ENCODE peak calls at places on chromosomes 1 and 21, in six cellular contexts. E is fibroblast of the aortic adventitia, I is A549, W is ovary, J is HFFc6, A is brain microvascular endothelial cell. T is an unnamed sample.

GRCh38 chr1:223144431-223144830 is 1.4 kb upstream of the TLR5 start:
- DNase-seq in E (no peak), I (no peak), W (no peak), J (no peak), A (no peak), T (no peak)

GRCh38 chr1:110017792-110018191 is 16.6 kb upstream of the STRIP1 start:
- DNase-seq in E (no peak), I (no peak), W (no peak), J (no peak), A (no peak), T (no peak)

GRCh38 chr1:15323351-15323988 is 76.4 kb downstream of the FHAD1 start:
- DNase-seq in E (peak; percentile 84), I (peak; percentile 46), W (peak; percentile 87), J (peak; percentile 62), A (peak; percentile 74), T (peak; percentile 82)

GRCh38 chr1:7366955-7367665 is 404.0 kb upstream of the VAMP3 start:
- DNase-seq in E (no peak), I (no peak), W (no peak), J (no peak), A (no peak), T (no peak)

GRCh38 chr21:41726970-41727783 is 39.7 kb downstream of the RIPK4 start:
- DNase-seq in E (peak; percentile 63), I (peak; percentile 35), W (no peak), J (peak; percentile 26), A (peak; percentile 61), T (no peak)

GRCh38 chr1:244422174-244422573 is 29.5 kb downstream of the ADSS2 start:
- DNase-seq in E (no peak), I (no peak), W (no peak), J (no peak), A (no peak), T (no peak)

GRCh38 chr1:222617367-222617951 is 438 bp upstream of the MIA3 start:
- DNase-seq in E (peak; percentile 98), I (peak; percentile 77), W (peak; percentile 97), J (peak; percentile 97), A (peak; percentile 94), T (peak; percentile 98)

GRCh38 chr1:182555493-182555892 is 33.6 kb downstream of the RNASEL start:
- DNase-seq in E (no peak), I (no peak), W (no peak), J (no peak), A (no peak), T (no peak)

GRCh38 chr1:185585770-185586169 is 148.4 kb upstream of the HMCN1 start:
- DNase-seq in E (no peak), I (peak; percentile 44), W (no peak), J (no peak), A (no peak), T (no peak)

GRCh38 chr1:108829498-108829916 is 27.4 kb downstream of the AKNAD1 start:
- DNase-seq in E (no peak), I (no peak), W (no peak), J (peak; percentile 51), A (peak; percentile 35), T (no peak)

GRCh38 chr1:29240400-29240837 is 4.1 kb downstream of the PTPRU start:
- DNase-seq in E (peak; percentile 31), I (no peak), W (no peak), J (no peak), A (no peak), T (no peak)

GRCh38 chr1:101216623-101217022 is 20.2 kb upstream of the S1PR1 start:
- DNase-seq in E (no peak), I (no peak), W (no peak), J (no peak), A (no peak), T (no peak)

GRCh38 chr1:53715478-53715877 is 23.5 kb downstream of the GLIS1 start:
- DNase-seq in E (no peak), I (no peak), W (no peak), J (peak; percentile 14), A (peak; percentile 32), T (peak; percentile 24)

GRCh38 chr21:42786884-42787283 is 92.5 kb downstream of the WDR4 start:
- DNase-seq in E (no peak), I (no peak), W (no peak), J (no peak), A (no peak), T (no peak)

GRCh38 chr1:239858058-239858457 is 233.6 kb upstream of the FMN2 start:
- DNase-seq in E (no peak), I (peak; percentile 7), W (no peak), J (peak; percentile 19), A (no peak), T (no peak)

GRCh38 chr1:187696092-187696491 is 867.3 kb downstream of the PLA2G4A start:
- DNase-seq in E (no peak), I (no peak), W (no peak), J (no peak), A (no peak), T (no peak)

GRCh38 chr1:234913771-234914170 is 214.9 kb downstream of the TOMM20 start:
- DNase-seq in E (no peak), I (no peak), W (no peak), J (no peak), A (no peak), T (no peak)

GRCh38 chr1:32246888-32247273 is at the start of gene FAM167B:
- DNase-seq in E (peak; percentile 96), I (no peak), W (no peak), J (peak; percentile 70), A (no peak), T (peak; percentile 64)

GRCh38 chr21:46161800-46162592 is 6.6 kb upstream of the FTCD start:
- DNase-seq in E (no peak), I (no peak), W (peak; percentile 39), J (no peak), A (no peak), T (no peak)

GRCh38 chr1:26161408-26162219 is 2.7 kb downstream of the FAM110D start:
- DNase-seq in E (peak; percentile 30), I (peak; percentile 26), W (peak; percentile 71), J (no peak), A (no peak), T (peak; percentile 59)

GRCh38 chr1:24374891-24375786 is 38.4 kb downstream of the STPG1 start:
- DNase-seq in E (no peak), I (no peak), W (no peak), J (no peak), A (no peak), T (no peak)

GRCh38 chr1:24369199-24369598 is 44.4 kb downstream of the STPG1 start:
- DNase-seq in E (peak; percentile 77), I (no peak), W (no peak), J (no peak), A (no peak), T (no peak)

GRCh38 chr1:24369801-24370200 is 43.8 kb downstream of the STPG1 start:
- DNase-seq in E (no peak), I (no peak), W (no peak), J (no peak), A (no peak), T (no peak)

GRCh38 chr1:24373710-24374109 is 39.9 kb downstream of the STPG1 start:
- DNase-seq in E (no peak), I (no peak), W (no peak), J (no peak), A (no peak), T (no peak)

DNA sequence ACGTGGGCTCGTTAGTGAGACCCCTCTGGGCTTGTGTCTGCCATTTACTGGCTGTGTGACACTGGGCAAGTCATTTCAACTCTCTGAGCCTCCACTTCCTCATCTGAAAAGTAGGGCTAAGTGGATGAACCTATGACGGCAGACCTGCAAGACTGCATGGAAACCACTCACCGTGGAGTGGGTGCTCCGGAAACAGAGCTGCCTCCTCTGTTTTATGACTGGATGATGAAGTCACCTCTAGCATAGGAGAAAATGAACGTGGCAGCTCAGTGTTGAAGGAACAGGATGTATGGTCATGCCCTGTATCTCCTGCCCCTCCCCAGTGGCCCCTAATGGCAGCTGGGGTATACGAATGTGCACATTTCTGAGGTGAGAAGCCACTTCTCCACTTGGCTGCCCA is 40.5 kb downstream of the STPG1 start:
- DNase-seq in E (no peak), I (no peak), W (no peak), J (no peak), A (no peak), T (no peak)
- TF ChIP-seq CTCF in E (no peak), I (no peak), W (no peak), J (no peak), A (no peak), T (no peak)

GRCh38 chr1:40650075-40650474 is 15.4 kb downstream of the RIMS3 start:
- DNase-seq in E (no peak), I (no peak), W (no peak), J (no peak), A (no peak), T (no peak)
- TF ChIP-seq CTCF in E (peak; percentile 32), I (no peak), W (no peak), J (peak; percentile 56), A (peak; percentile 59), T (no peak)

DNA sequence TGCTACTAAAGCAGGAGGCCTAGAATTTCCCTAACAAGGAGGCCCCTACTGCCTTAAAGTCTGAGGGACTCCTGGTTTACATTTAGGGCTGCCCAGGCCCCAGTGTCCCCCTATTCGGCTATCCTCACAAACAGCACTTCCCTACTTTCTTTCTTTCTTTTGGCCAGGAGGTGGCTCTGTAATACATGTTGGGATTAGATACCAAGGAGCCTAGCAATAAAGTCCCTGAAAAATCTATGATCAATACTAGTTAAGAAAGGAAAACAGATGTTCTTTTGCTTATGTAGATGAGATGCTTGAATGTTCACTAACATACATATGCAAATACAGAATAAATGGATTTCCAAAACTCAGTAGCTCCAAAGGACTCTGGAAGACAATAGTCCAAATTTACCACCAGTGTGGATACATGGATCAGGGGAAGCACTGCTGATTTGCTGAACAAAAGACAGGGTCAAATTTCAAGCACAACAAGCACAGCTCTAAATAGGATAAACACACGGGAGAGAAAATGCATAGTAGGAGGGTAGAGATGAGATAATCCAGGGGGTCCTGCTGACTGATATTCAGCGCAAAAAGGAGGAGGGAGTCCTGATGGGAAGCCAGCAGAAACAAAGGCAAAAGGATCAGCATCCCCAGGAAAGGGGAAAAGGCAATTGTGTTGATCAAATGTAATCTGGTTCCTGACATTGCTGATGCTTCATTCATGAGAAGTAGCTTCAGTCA is 240.0 kb downstream of the NUF2 start:
- DNase-seq in E (peak; percentile 54), I (no peak), W (no peak), J (peak; percentile 20), A (no peak), T (no peak)
- TF ChIP-seq CTCF in E (peak; percentile 53), I (no peak), W (no peak), J (peak; percentile 79), A (peak; percentile 16), T (peak; percentile 43)

DNA sequence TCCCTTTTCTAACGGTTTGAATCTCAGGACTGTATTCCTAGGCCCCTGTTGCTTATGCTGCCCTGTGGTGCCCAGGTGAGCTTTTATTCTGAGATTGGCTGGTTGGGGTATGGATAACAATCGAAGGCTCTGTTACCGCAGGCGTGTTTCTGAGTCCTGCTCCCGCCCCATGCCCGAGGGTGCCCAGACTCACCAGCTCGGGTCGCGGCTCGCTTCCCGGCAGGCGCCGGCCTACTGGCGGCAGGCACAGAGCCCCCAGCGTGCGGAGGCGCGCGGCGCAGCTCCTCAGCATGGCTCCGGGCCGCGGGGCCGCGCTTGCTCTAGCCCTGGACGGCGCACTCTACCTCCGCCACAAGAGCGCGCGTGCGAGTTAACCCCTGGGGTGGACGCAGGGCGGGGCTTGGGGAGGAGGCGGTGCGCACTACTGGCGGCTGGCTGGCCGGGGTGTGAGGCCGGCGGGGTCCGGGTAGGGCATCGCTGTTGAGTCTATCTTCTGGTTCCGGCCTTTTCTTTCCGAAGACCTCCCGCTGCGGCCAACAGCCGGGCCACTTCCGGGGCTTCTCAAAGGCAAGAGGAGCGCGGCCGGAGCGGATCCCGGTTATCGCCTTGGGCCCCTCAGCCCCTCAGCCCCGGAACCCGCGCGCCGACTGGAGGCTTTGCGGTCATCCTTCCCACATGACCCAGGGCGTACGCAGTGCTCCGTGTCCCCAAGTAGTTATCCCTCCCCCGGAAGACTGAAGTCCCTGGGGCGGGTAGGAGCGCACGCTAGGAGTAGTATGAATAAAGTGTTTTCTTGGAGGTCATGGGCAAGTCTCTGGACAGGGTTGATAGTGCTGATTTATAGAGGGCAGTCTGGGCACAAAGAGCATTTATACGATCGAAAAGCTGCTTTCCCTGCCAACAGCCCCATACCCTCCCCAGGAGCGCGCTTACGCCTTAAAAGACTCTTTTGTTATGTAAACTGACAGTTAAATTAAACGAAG is at the start of gene THEM4:
- DNase-seq in E (peak; percentile 95), I (peak; percentile 95), W (peak; percentile 99), J (peak; percentile 94), A (peak; percentile 92), T (peak; percentile 97)
- TF ChIP-seq CTCF in E (peak; percentile 6), I (peak; percentile 21), W (peak; percentile 42), J (peak; percentile 58), A (no peak), T (no peak)